ENCODE peak calls at places on chromosomes 5 and 9, in nine cellular contexts. I, P, K, O, J, C, T, Q and S are unnamed samples.

GRCh38 chr5:124274949-124275348 is 471.5 kb downstream of the ZNF608 start:
- DNase-seq in I (no peak), P (no peak), K (no peak), O (no peak), J (peak), C (no peak), T (no peak), Q (no peak), S (no peak)

GRCh38 chr5:101520417-101520816 is 617.3 kb upstream of the ST8SIA4 start:
- DNase-seq in I (no peak), P (no peak), K (no peak), O (no peak), J (no peak), C (no peak), T (no peak), Q (no peak), S (no peak)

GRCh38 chr5:8954801-8955200 is 591.1 kb downstream of the SEMA5A start:
- DNase-seq in I (no peak), P (no peak), K (no peak), O (no peak), J (no peak), C (no peak), T (no peak), Q (no peak), S (no peak)

GRCh38 chr9:131218370-131218769 is 57.9 kb downstream of the FAM78A start:
- DNase-seq in I (no peak), P (no peak), K (no peak), O (no peak), J (no peak), C (no peak), T (no peak), Q (no peak), S (no peak)

GRCh38 chr5:68593211-68593701 is 377.7 kb downstream of the PIK3R1 start:
- DNase-seq in I (no peak), P (no peak), K (no peak), O (no peak), J (peak), C (no peak), T (no peak), Q (no peak), S (no peak)

GRCh38 chr5:72465601-72466563 is 41.3 kb downstream of the ZNF366 start:
- DNase-seq in I (no peak), P (no peak), K (no peak), O (no peak), J (peak), C (no peak), T (peak), Q (no peak), S (no peak)

GRCh38 chr9:125996671-125997509 is 249.7 kb downstream of the PBX3 start:
- DNase-seq in I (no peak), P (peak), K (no peak), O (peak), J (no peak), C (no peak), T (no peak), Q (no peak), S (no peak)

GRCh38 chr5:127353339-127353738 is 62.7 kb downstream of the MEGF10 start:
- DNase-seq in I (no peak), P (no peak), K (no peak), O (no peak), J (no peak), C (no peak), T (no peak), Q (no peak), S (no peak)

GRCh38 chr5:37996918-37997317 is 157.1 kb upstream of the GDNF start:
- DNase-seq in I (no peak), P (no peak), K (no peak), O (no peak), J (no peak), C (no peak), T (no peak), Q (no peak), S (no peak)

GRCh38 chr9:34665109-34665380 is 2.6 kb upstream of the CCL27 start:
- DNase-seq in I (no peak), P (no peak), K (no peak), O (no peak), J (no peak), C (no peak), T (no peak), Q (no peak), S (no peak)

GRCh38 chr9:21392270-21392669 is 7.1 kb upstream of the IFNA2 start:
- DNase-seq in I (no peak), P (no peak), K (no peak), O (no peak), J (peak), C (no peak), T (peak), Q (no peak), S (peak)

GRCh38 chr9:116323571-116323970 is 170.0 kb downstream of the PAPPA start:
- DNase-seq in I (no peak), P (no peak), K (no peak), O (no peak), J (no peak), C (no peak), T (no peak), Q (no peak), S (no peak)

GRCh38 chr9:110543631-110544051 is 35.9 kb downstream of the SVEP1 start:
- DNase-seq in I (no peak), P (no peak), K (peak), O (no peak), J (no peak), C (no peak), T (peak), Q (peak), S (no peak)

GRCh38 chr9:34403554-34404380 is 27.1 kb upstream of the MYORG start:
- DNase-seq in I (peak), P (peak), K (peak), O (peak), J (peak), C (no peak), T (peak), Q (peak), S (peak)

GRCh38 chr5:5235685-5236084 is 95.6 kb downstream of the ADAMTS16 start:
- DNase-seq in I (no peak), P (no peak), K (no peak), O (no peak), J (no peak), C (no peak), T (peak), Q (no peak), S (no peak)

GRCh38 chr5:110977927-110978326 is 93.6 kb upstream of the TSLP start:
- DNase-seq in I (no peak), P (no peak), K (no peak), O (no peak), J (no peak), C (no peak), T (no peak), Q (no peak), S (no peak)

GRCh38 chr5:168647083-168647482 is 67.9 kb upstream of the PANK3 start:
- DNase-seq in I (no peak), P (no peak), K (no peak), O (no peak), J (peak), C (no peak), T (no peak), Q (no peak), S (no peak)

GRCh38 chr9:99085949-99086948 is 18.7 kb upstream of the TGFBR1 start:
- DNase-seq in I (no peak), P (no peak), K (no peak), O (no peak), J (no peak), C (no peak), T (peak), Q (peak), S (no peak)

GRCh38 chr9:113316032-113316431 is 12.9 kb upstream of the RNF183 start:
- DNase-seq in I (no peak), P (no peak), K (no peak), O (no peak), J (no peak), C (no peak), T (no peak), Q (no peak), S (no peak)

GRCh38 chr5:82885657-82886389 is 191.4 kb downstream of the TMEM167A start:
- DNase-seq in I (no peak), P (no peak), K (no peak), O (no peak), J (peak), C (no peak), T (no peak), Q (no peak), S (no peak)

GRCh38 chr5:102523541-102524175 is 24.9 kb upstream of the SLCO6A1 start:
- DNase-seq in I (no peak), P (no peak), K (no peak), O (no peak), J (no peak), C (no peak), T (no peak), Q (no peak), S (no peak)

GRCh38 chr9:81461196-81461595 is 228.2 kb downstream of the TLE1 start:
- DNase-seq in I (no peak), P (no peak), K (no peak), O (no peak), J (no peak), C (no peak), T (peak), Q (no peak), S (no peak)

GRCh38 chr5:138927979-138928378 is 52.8 kb upstream of the LRRTM2 start:
- DNase-seq in I (peak), P (peak), K (no peak), O (peak), J (no peak), C (peak), T (peak), Q (peak), S (no peak)

GRCh38 chr5:17854901-17855300 is 220.6 kb downstream of the TAF11L14 start:
- DNase-seq in I (no peak), P (no peak), K (no peak), O (no peak), J (no peak), C (no peak), T (no peak), Q (no peak), S (no peak)

GRCh38 chr9:120592210-120592609 is 12.2 kb upstream of the CDK5RAP2 start:
- DNase-seq in I (no peak), P (no peak), K (no peak), O (no peak), J (no peak), C (no peak), T (no peak), Q (no peak), S (no peak)

GRCh38 chr5:95808013-95808685 is 14.4 kb downstream of the GLRX start:
- DNase-seq in I (peak), P (no peak), K (no peak), O (no peak), J (no peak), C (no peak), T (no peak), Q (no peak), S (no peak)
- H3K27ac ChIP-seq in I (peak), P (peak), K (no peak), O (peak), J (no peak), C (peak), T (peak), Q (peak), S (peak)

GRCh38 chr9:14983599-14983998 is 73.4 kb upstream of the FREM1 start:
- DNase-seq in I (no peak), P (no peak), K (no peak), O (no peak), J (no peak), C (no peak), T (no peak), Q (no peak), S (no peak)
- H3K27ac ChIP-seq in I (no peak), P (no peak), K (no peak), O (no peak), J (no peak), C (no peak), T (no peak), Q (no peak), S (no peak)

GRCh38 chr9:121927081-121927480 is 166.0 kb downstream of the TTLL11 start:
- DNase-seq in I (no peak), P (no peak), K (no peak), O (no peak), J (no peak), C (no peak), T (no peak), Q (no peak), S (no peak)

GRCh38 chr9:121921444-121921843 is 171.7 kb downstream of the TTLL11 start:
- DNase-seq in I (no peak), P (no peak), K (no peak), O (no peak), J (no peak), C (no peak), T (no peak), Q (no peak), S (no peak)

GRCh38 chr9:121927636-121928035 is 165.5 kb downstream of the TTLL11 start:
- DNase-seq in I (no peak), P (no peak), K (no peak), O (no peak), J (no peak), C (no peak), T (no peak), Q (no peak), S (no peak)

GRCh38 chr9:121926417-121926816 is 166.7 kb downstream of the TTLL11 start:
- DNase-seq in I (no peak), P (no peak), K (no peak), O (no peak), J (no peak), C (no peak), T (no peak), Q (no peak), S (no peak)

DNA sequence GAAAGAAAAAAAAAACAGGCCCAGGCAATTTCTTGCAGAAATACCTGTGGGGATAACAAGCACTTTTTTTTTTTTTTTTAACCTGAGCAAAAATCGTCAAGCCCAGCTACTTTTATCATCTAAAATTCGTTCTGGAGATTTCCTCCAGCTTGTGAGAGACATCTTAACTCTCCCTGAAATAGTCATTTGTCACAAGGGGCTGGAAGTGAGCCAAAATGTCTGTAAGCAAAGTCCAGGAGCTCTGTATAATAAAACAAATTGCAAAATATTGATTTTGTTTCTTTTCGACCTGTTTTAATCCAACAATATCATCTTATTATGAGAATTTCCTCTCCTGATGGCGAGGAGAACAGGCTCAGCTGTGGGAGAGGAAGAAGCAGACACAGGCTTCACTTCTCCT is 168.4 kb downstream of the TTLL11 start:
- DNase-seq in I (no peak), P (no peak), K (no peak), O (no peak), J (no peak), C (no peak), T (no peak), Q (no peak), S (no peak)
- H3K27ac ChIP-seq in I (no peak), P (no peak), K (no peak), O (no peak), J (no peak), C (no peak), T (no peak), Q (no peak), S (no peak)

DNA sequence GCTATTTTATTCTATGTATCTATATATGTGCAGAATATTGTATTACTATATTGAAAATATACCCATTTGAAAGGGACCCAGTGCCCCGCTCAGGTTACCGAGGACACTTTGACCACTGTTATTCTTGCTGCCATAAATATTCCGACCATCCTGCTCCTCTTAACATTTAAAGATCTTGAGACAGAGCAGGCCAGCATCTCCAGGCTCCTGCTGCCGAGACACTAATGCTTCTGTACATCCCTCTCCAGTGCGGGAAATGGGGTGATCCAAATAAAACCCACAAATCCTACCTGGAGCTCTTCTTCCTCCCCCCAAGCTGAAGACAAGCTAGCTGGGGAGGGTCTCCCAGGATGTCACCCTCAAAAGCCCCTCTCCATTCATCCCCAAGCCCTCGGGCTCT is 3.9 kb downstream of the SH3PXD2B start:
- DNase-seq in I (no peak), P (peak), K (no peak), O (no peak), J (no peak), C (no peak), T (no peak), Q (no peak), S (no peak)
- H3K27ac ChIP-seq in I (no peak), P (no peak), K (no peak), O (no peak), J (no peak), C (peak), T (no peak), Q (no peak), S (no peak)

DNA sequence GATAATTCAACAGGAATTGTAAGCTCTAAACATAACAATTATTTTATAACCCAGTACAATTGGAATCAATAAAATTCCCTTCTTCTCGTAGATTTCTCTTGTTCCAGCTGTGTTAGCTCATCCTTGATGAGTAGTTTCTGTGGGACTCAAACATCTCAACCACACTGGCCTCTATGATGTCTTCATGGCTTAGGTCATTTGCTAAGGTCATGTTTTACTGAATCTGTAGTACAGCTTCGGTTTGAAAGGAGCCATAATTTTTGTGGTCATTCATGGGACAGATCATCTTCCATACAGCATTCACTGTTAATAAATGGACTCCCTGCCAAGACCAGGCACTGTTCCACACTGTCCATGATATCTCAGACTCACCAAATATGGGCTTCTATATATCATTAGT is 369.0 kb upstream of the RFX3 start:
- DNase-seq in I (no peak), P (no peak), K (no peak), O (no peak), J (no peak), C (no peak), T (peak), Q (no peak), S (no peak)
- H3K27ac ChIP-seq in I (no peak), P (no peak), K (no peak), O (no peak), J (no peak), C (no peak), T (no peak), Q (no peak), S (no peak)